ENCODE peak calls at places on chromosome 1, in nine cellular contexts. Y is GM10248; L is H54; I is activated CD4-positive, CD25-positive, alpha-beta regulatory T cell treated with anti-CD3 and anti-CD28 coated beads, Interleukin-2, amount 50 U/mL, for 72 hours; U is non-pigmented ciliary epithelial cell; Q is naive B cell; Z is Calu3; B is stimulated activated CD8-positive, alpha-beta memory T cell treated with anti-CD3 and anti-CD28 coated beads, Interleukin-2, amount 100 ng/mL, for 48 hours; F is KG1. N is an unnamed sample.

GRCh38 chr1:163069142-163069541 is at the start of gene RGS4:
- DNase-seq in Y (no peak), L (peak; percentile 47), I (no peak), U (peak; percentile 94), Q (no peak), Z (peak; percentile 57), B (no peak), F (no peak), N (peak; percentile 92)

GRCh38 chr1:50976111-50976889 is 6.3 kb downstream of the CDKN2C start:
- DNase-seq in Y (no peak), L (no peak), I (no peak), U (no peak), Q (no peak), Z (peak; percentile 30), B (no peak), F (no peak), N (no peak)

GRCh38 chr1:51648180-51649109 is 31.6 kb downstream of the OSBPL9 start:
- DNase-seq in Y (no peak), L (peak; percentile 24), I (no peak), U (no peak), Q (no peak), Z (peak; percentile 43), B (no peak), F (no peak), N (no peak)

GRCh38 chr1:156151093-156151688 is 2.2 kb upstream of the SEMA4A start:
- DNase-seq in Y (no peak), L (no peak), I (no peak), U (no peak), Q (peak; percentile 39), Z (no peak), B (no peak), F (no peak), N (no peak)

GRCh38 chr1:31181515-31182343 is 58.0 kb downstream of the NKAIN1 start:
- DNase-seq in Y (peak; percentile 73), L (no peak), I (peak; percentile 73), U (no peak), Q (peak; percentile 26), Z (peak; percentile 79), B (peak; percentile 35), F (no peak), N (no peak)

GRCh38 chr1:87226341-87226760 is 102.3 kb upstream of the LMO4 start:
- DNase-seq in Y (no peak), L (peak; percentile 78), I (no peak), U (peak; percentile 99), Q (no peak), Z (peak; percentile 85), B (no peak), F (no peak), N (peak; percentile 59)

GRCh38 chr1:157785241-157785640 is 8.3 kb upstream of the FCRL2 start:
- DNase-seq in Y (no peak), L (no peak), I (no peak), U (no peak), Q (peak; percentile 31), Z (no peak), B (no peak), F (no peak), N (no peak)

GRCh38 chr1:109477821-109478220 is 5.9 kb upstream of the ATXN7L2 start:
- DNase-seq in Y (no peak), L (peak; percentile 61), I (no peak), U (no peak), Q (no peak), Z (no peak), B (no peak), F (no peak), N (no peak)

GRCh38 chr1:30087465-30087864 is 635.9 kb downstream of the MATN1 start:
- DNase-seq in Y (no peak), L (no peak), I (no peak), U (no peak), Q (no peak), Z (peak; percentile 19), B (no peak), F (no peak), N (no peak)

GRCh38 chr1:107926436-107927080 is 38.4 kb downstream of the VAV3 start:
- DNase-seq in Y (no peak), L (no peak), I (no peak), U (no peak), Q (no peak), Z (no peak), B (no peak), F (peak; percentile 19), N (no peak)

N was measured in RKO.